ENCODE peak calls at places on chromosomes 7 and 10, in eight cellular contexts. One of them, this sample, is unnamed.

GRCh38 chr10:21797537-21797936 is 206.0 kb downstream of the DNAJC1 start:
- DNase-seq in spleen: no peak
- DNase-seq in esophagus squamous epithelium: no peak
- DNase-seq in upper lobe of right lung: no peak
- DNase-seq in PC-9: no peak
- DNase-seq in psoas muscle: no peak
- DNase-seq in A673: no peak
- DNase-seq in K562: no peak
- DNase-seq in this sample: no peak

GRCh38 chr10:77866598-77866997 is 60.0 kb downstream of the DLG5 start:
- DNase-seq in spleen: no peak
- DNase-seq in esophagus squamous epithelium: no peak
- DNase-seq in upper lobe of right lung: no peak
- DNase-seq in PC-9: no peak
- DNase-seq in psoas muscle: no peak
- DNase-seq in A673: no peak
- DNase-seq in K562: no peak
- DNase-seq in this sample: no peak

GRCh38 chr7:149765399-149766121 is 7.8 kb downstream of the ZNF467 start:
- DNase-seq in spleen: peak; percentile 78
- DNase-seq in esophagus squamous epithelium: no peak
- DNase-seq in upper lobe of right lung: no peak
- DNase-seq in PC-9: no peak
- DNase-seq in psoas muscle: no peak
- DNase-seq in A673: no peak
- DNase-seq in K562: no peak
- DNase-seq in this sample: peak; percentile 59

GRCh38 chr7:115349635-115350034 is 427.7 kb downstream of the MDFIC start:
- DNase-seq in spleen: no peak
- DNase-seq in esophagus squamous epithelium: no peak
- DNase-seq in upper lobe of right lung: no peak
- DNase-seq in PC-9: no peak
- DNase-seq in psoas muscle: no peak
- DNase-seq in A673: no peak
- DNase-seq in K562: no peak
- DNase-seq in this sample: no peak

GRCh38 chr10:100998991-100999741 is 442 bp upstream of the LZTS2 start:
- DNase-seq in spleen: peak; percentile 97
- DNase-seq in esophagus squamous epithelium: no peak
- DNase-seq in upper lobe of right lung: peak; percentile 93
- DNase-seq in PC-9: no peak
- DNase-seq in psoas muscle: peak; percentile 93
- DNase-seq in A673: peak; percentile 84
- DNase-seq in K562: peak; percentile 82
- DNase-seq in this sample: no peak

GRCh38 chr10:48251152-48251524 is 23.4 kb downstream of the FRMPD2 start:
- DNase-seq in spleen: no peak
- DNase-seq in esophagus squamous epithelium: no peak
- DNase-seq in upper lobe of right lung: no peak
- DNase-seq in PC-9: no peak
- DNase-seq in psoas muscle: no peak
- DNase-seq in A673: peak; percentile 41
- DNase-seq in K562: no peak
- DNase-seq in this sample: no peak

GRCh38 chr7:112080974-112081373 is 125.2 kb downstream of the DOCK4 start:
- DNase-seq in spleen: no peak
- DNase-seq in esophagus squamous epithelium: no peak
- DNase-seq in upper lobe of right lung: no peak
- DNase-seq in PC-9: no peak
- DNase-seq in psoas muscle: no peak
- DNase-seq in A673: no peak
- DNase-seq in K562: no peak
- DNase-seq in this sample: no peak

GRCh38 chr7:139987691-139988516 is 74.8 kb downstream of the PARP12 start:
- DNase-seq in spleen: no peak
- DNase-seq in esophagus squamous epithelium: no peak
- DNase-seq in upper lobe of right lung: no peak
- DNase-seq in PC-9: no peak
- DNase-seq in psoas muscle: no peak
- DNase-seq in A673: no peak
- DNase-seq in K562: no peak
- DNase-seq in this sample: no peak

GRCh38 chr7:78768859-78769258 is 684.6 kb downstream of the MAGI2 start:
- DNase-seq in spleen: no peak
- DNase-seq in esophagus squamous epithelium: no peak
- DNase-seq in upper lobe of right lung: no peak
- DNase-seq in PC-9: no peak
- DNase-seq in psoas muscle: no peak
- DNase-seq in A673: no peak
- DNase-seq in K562: no peak
- DNase-seq in this sample: no peak

GRCh38 chr7:148914208-148914777 is 30.2 kb upstream of the EZH2 start:
- DNase-seq in spleen: no peak
- DNase-seq in esophagus squamous epithelium: no peak
- DNase-seq in upper lobe of right lung: no peak
- DNase-seq in PC-9: peak; percentile 80
- DNase-seq in psoas muscle: no peak
- DNase-seq in A673: peak; percentile 58
- DNase-seq in K562: peak; percentile 60
- DNase-seq in this sample: no peak

GRCh38 chr7:75842836-75843446 is 29.3 kb upstream of the CCL24 start:
- DNase-seq in spleen: no peak
- DNase-seq in esophagus squamous epithelium: no peak
- DNase-seq in upper lobe of right lung: no peak
- DNase-seq in PC-9: peak; percentile 92
- DNase-seq in psoas muscle: no peak
- DNase-seq in A673: peak; percentile 85
- DNase-seq in K562: peak; percentile 61
- DNase-seq in this sample: peak; percentile 79

GRCh38 chr7:70951271-70951962 is 180.5 kb upstream of the GALNT17 start:
- DNase-seq in spleen: no peak
- DNase-seq in esophagus squamous epithelium: no peak
- DNase-seq in upper lobe of right lung: no peak
- DNase-seq in PC-9: no peak
- DNase-seq in psoas muscle: no peak
- DNase-seq in A673: no peak
- DNase-seq in K562: no peak
- DNase-seq in this sample: no peak

GRCh38 chr10:132162021-132162531 is 24.7 kb upstream of the DPYSL4 start:
- DNase-seq in spleen: peak; percentile 41
- DNase-seq in esophagus squamous epithelium: no peak
- DNase-seq in upper lobe of right lung: no peak
- DNase-seq in PC-9: no peak
- DNase-seq in psoas muscle: peak; percentile 48
- DNase-seq in A673: no peak
- DNase-seq in K562: no peak
- DNase-seq in this sample: no peak

GRCh38 chr10:10128387-10128786 is 889.3 kb upstream of the CELF2 start:
- DNase-seq in spleen: no peak
- DNase-seq in esophagus squamous epithelium: no peak
- DNase-seq in upper lobe of right lung: no peak
- DNase-seq in PC-9: no peak
- DNase-seq in psoas muscle: no peak
- DNase-seq in A673: no peak
- DNase-seq in K562: no peak
- DNase-seq in this sample: no peak

DNA sequence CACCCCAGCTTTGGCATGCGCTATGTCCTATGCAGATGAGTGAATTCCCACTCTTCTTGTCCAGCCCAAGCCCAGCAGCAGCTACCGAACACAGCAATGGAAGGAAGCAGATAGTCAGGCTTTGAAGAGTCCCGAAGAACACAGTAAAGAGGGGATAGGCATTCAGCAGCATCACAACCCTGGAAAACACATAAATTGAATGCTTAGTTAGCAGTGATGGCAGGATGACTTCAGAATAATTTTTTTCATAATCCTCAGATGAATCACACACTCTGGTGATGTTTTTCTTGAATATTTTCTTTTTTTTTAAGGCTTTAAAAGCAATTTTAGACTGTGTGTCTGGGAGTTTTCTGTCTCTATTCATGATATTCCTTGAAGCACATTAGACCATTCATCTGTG is 95.8 kb downstream of the CFAP58 start:
- DNase-seq in spleen: no peak
- DNase-seq in esophagus squamous epithelium: no peak
- DNase-seq in upper lobe of right lung: no peak
- DNase-seq in PC-9: no peak
- DNase-seq in psoas muscle: no peak
- DNase-seq in A673: no peak
- DNase-seq in K562: no peak
- DNase-seq in this sample: no peak
- H3K27me3 ChIP-seq in spleen: no peaks in the 10 kb centered on the region
- H3K27me3 ChIP-seq in esophagus squamous epithelium: no peaks in the 10 kb centered on the region
- H3K27me3 ChIP-seq in upper lobe of right lung: no peaks in the 10 kb centered on the region
- H3K27me3 ChIP-seq in PC-9: no peaks in the 10 kb centered on the region
- H3K27me3 ChIP-seq in psoas muscle: no peaks in the 10 kb centered on the region
- H3K27me3 ChIP-seq in A673: no peaks in the 10 kb centered on the region
- H3K27me3 ChIP-seq in K562: no peaks in the 10 kb centered on the region
- H3K27me3 ChIP-seq in this sample: no peaks in the 10 kb centered on the region

DNA sequence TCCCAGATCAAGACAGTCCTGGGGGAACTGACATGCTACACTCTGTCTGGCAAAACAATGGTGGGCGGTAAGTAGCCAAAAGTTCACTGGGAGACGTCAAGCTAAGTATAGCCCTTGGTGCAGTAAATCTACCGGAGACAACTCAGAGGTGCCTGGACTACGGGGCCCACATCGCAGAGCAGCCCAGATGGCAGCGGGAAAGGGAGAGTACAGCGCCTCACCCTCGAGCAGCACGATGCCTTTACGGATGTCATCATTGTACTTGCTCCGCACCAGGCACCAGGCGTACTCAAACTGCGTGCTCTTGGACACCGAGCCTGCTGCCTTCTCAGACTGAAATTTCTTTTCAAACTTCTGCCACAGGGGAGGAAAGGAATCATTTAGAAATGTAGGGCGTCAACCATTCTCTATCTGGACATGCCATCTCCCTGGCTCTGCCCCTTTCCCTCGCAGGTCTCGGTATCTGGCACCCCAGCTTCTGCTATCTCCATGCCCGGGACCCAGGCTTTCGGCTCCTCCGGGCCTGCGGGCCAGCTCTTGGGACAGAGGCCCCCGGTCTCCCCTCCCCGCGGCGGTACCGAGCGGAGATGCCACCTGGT is 996 bp downstream of the FIS1 start:
- DNase-seq in spleen: no peak
- DNase-seq in esophagus squamous epithelium: no peak
- DNase-seq in upper lobe of right lung: no peak
- DNase-seq in PC-9: no peak
- DNase-seq in psoas muscle: no peak
- DNase-seq in A673: no peak
- DNase-seq in K562: peak; percentile 89
- DNase-seq in this sample: no peak
- TF ChIP-seq CTCF in spleen: no peak
- TF ChIP-seq CTCF in esophagus squamous epithelium: peak; percentile 91
- TF ChIP-seq CTCF in upper lobe of right lung: peak; percentile 96
- TF ChIP-seq CTCF in PC-9: peak; percentile 91
- TF ChIP-seq CTCF in psoas muscle: peak; percentile 91
- TF ChIP-seq CTCF in A673: no peak
- TF ChIP-seq CTCF in K562: peak; percentile 95
- TF ChIP-seq CTCF in this sample: no peak

GRCh38 chr7:157970744-157971143 is 616.9 kb downstream of the PTPRN2 start:
- DNase-seq in spleen: no peak
- DNase-seq in esophagus squamous epithelium: no peak
- DNase-seq in upper lobe of right lung: no peak
- DNase-seq in PC-9: no peak
- DNase-seq in psoas muscle: no peak
- DNase-seq in A673: no peak
- DNase-seq in K562: no peak
- DNase-seq in this sample: no peak
- H3K9me3 ChIP-seq in spleen: no peaks in the 10 kb centered on the region
- H3K9me3 ChIP-seq in esophagus squamous epithelium: peaks cover 19% of the 10 kb centered on the region
- H3K9me3 ChIP-seq in upper lobe of right lung: peaks cover 13% of the 10 kb centered on the region
- H3K9me3 ChIP-seq in PC-9: no peaks in the 10 kb centered on the region
- H3K9me3 ChIP-seq in psoas muscle: no peaks in the 10 kb centered on the region
- H3K9me3 ChIP-seq in A673: peaks cover 15% of the 10 kb centered on the region
- H3K9me3 ChIP-seq in K562: no peaks in the 10 kb centered on the region
- H3K9me3 ChIP-seq in this sample: peaks cover 5% of the 10 kb centered on the region

DNA sequence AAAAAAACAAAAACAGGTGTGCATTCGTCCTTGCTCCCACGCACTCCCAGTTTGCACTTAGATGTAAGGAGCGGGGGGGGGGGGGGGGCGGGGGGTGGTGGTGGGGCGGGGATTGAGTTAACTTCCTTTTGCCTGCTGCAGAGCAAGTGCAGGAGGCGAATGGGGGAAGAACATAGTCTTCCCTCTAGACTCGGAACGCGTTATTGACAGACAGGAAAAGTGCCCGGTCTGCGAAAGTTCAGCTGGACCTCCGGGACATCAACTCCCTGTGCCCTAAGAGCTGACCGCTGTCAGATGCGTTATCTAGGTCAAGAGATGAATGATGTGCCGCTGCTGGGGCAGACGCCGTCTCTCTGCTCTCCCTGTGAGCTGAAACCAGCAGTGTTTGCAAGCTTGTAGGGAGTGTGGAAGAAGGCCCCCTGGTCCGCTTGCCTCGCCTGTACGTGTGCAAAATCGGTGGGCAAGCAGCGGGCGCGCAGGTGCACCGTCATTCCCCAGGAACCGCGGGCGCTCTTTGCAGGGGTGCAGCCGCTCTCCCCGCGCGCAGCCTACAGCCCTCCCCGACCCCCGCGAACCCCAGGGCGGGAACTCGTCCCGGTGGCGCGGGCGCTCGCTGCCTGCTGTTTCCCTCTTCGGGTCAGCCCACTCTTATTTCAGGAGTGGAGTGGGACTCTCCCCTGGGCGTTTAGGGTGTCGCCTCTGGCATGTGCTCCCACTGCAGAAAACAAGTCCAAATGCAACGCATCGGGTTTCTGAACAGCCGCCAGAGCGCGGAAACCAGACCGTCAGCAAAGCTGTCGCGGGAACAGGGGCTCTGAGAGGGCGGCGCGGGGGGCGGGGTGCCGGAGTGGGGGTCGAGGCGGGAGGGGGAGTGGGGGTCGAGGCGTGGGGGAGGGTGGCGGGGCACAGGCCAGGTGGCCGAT is 1.9 kb upstream of the PFKFB3 start:
- DNase-seq in spleen: peak; percentile 88
- DNase-seq in esophagus squamous epithelium: no peak
- DNase-seq in upper lobe of right lung: peak; percentile 72
- DNase-seq in PC-9: no peak
- DNase-seq in psoas muscle: peak; percentile 85
- DNase-seq in A673: peak; percentile 55
- DNase-seq in K562: no peak
- DNase-seq in this sample: no peak
- H3K27me3 ChIP-seq in spleen: no peaks in the 10 kb centered on the region
- H3K27me3 ChIP-seq in esophagus squamous epithelium: no peaks in the 10 kb centered on the region
- H3K27me3 ChIP-seq in upper lobe of right lung: no peaks in the 10 kb centered on the region
- H3K27me3 ChIP-seq in PC-9: no peaks in the 10 kb centered on the region
- H3K27me3 ChIP-seq in psoas muscle: no peaks in the 10 kb centered on the region
- H3K27me3 ChIP-seq in A673: no peaks in the 10 kb centered on the region
- H3K27me3 ChIP-seq in K562: no peaks in the 10 kb centered on the region
- H3K27me3 ChIP-seq in this sample: no peaks in the 10 kb centered on the region

GRCh38 chr7:101133621-101134398 is 6.9 kb downstream of the SERPINE1 start:
- DNase-seq in spleen: no peak
- DNase-seq in esophagus squamous epithelium: no peak
- DNase-seq in upper lobe of right lung: no peak
- DNase-seq in PC-9: no peak
- DNase-seq in psoas muscle: no peak
- DNase-seq in A673: peak; percentile 42
- DNase-seq in K562: peak; percentile 40
- DNase-seq in this sample: no peak
- TF ChIP-seq CTCF in spleen: no peak
- TF ChIP-seq CTCF in esophagus squamous epithelium: no peak
- TF ChIP-seq CTCF in upper lobe of right lung: no peak
- TF ChIP-seq CTCF in PC-9: no peak
- TF ChIP-seq CTCF in psoas muscle: no peak
- TF ChIP-seq CTCF in A673: no peak
- TF ChIP-seq CTCF in K562: no peak
- TF ChIP-seq CTCF in this sample: no peak

GRCh38 chr7:158270856-158271413 is 316.7 kb downstream of the PTPRN2 start:
- DNase-seq in spleen: peak; percentile 62
- DNase-seq in esophagus squamous epithelium: no peak
- DNase-seq in upper lobe of right lung: peak; percentile 38
- DNase-seq in PC-9: no peak
- DNase-seq in psoas muscle: peak; percentile 25
- DNase-seq in A673: peak; percentile 10
- DNase-seq in K562: no peak
- DNase-seq in this sample: peak; percentile 29
- H3K9me3 ChIP-seq in spleen: no peaks in the 10 kb centered on the region
- H3K9me3 ChIP-seq in esophagus squamous epithelium: no peaks in the 10 kb centered on the region
- H3K9me3 ChIP-seq in upper lobe of right lung: no peaks in the 10 kb centered on the region
- H3K9me3 ChIP-seq in PC-9: no peaks in the 10 kb centered on the region
- H3K9me3 ChIP-seq in psoas muscle: no peaks in the 10 kb centered on the region
- H3K9me3 ChIP-seq in A673: peaks cover 15% of the 10 kb centered on the region
- H3K9me3 ChIP-seq in K562: no peaks in the 10 kb centered on the region
- H3K9me3 ChIP-seq in this sample: no peaks in the 10 kb centered on the region

This sample was measured in RWPE2.